ENCODE peak calls at places on chromosomes 12 and 14, in eight cellular contexts. S is PC-3, A is mammary epithelial cell, K is GM23248, G is IMR-90, I is neural progenitor cell, O is trophoblast cell, F is GM23338. N is an unnamed sample.

GRCh38 chr12:50050410-50051280 is 6.8 kb upstream of the ASIC1 start:
- DNase-seq in S (no peak), F (peak; percentile 78), O (no peak), A (no peak), I (peak; percentile 77), G (peak; percentile 47), K (peak; percentile 75), N (peak; percentile 76)

GRCh38 chr12:133080619-133081407 is at the start of gene ZNF140:
- DNase-seq in K (peak; percentile 99), G (peak; percentile 96), I (peak; percentile 99), O (peak; percentile 97), S (peak; percentile 44), A (peak; percentile 94), F (peak; percentile 99), N (peak; percentile 98)

GRCh38 chr12:47307680-47308399 is 228.1 kb upstream of the AMIGO2 start:
- DNase-seq in I (peak; percentile 68), O (peak; percentile 29), G (peak; percentile 73), S (peak; percentile 84), A (peak; percentile 65), F (peak; percentile 75), K (peak; percentile 70), N (peak; percentile 64)

GRCh38 chr12:89211456-89211855 is 140.8 kb downstream of the DUSP6 start:
- DNase-seq in S (peak; percentile 29), I (no peak), O (no peak), K (peak; percentile 63), A (peak; percentile 38), F (no peak), G (peak; percentile 41), N (no peak)

GRCh38 chr12:111451649-111452129 is 46.0 kb downstream of the SH2B3 start:
- DNase-seq in F (peak; percentile 52), K (peak; percentile 67), I (peak; percentile 39), A (peak; percentile 26), S (peak; percentile 72), O (no peak), G (peak; percentile 59), N (peak; percentile 58)

GRCh38 chr12:116346222-116346621 is 68.7 kb upstream of the MED13L start:
- DNase-seq in G (no peak), F (no peak), O (no peak), I (peak; percentile 81), K (no peak), S (no peak), A (no peak), N (no peak)

GRCh38 chr12:111438501-111438900 is 32.8 kb downstream of the SH2B3 start:
- DNase-seq in K (peak; percentile 56), G (peak; percentile 51), F (peak; percentile 37), I (peak; percentile 21), O (no peak), A (peak; percentile 61), S (peak; percentile 23), N (peak; percentile 54)

GRCh38 chr14:54447231-54447692 is 6.1 kb upstream of the CNIH1 start:
- DNase-seq in F (no peak), S (peak; percentile 94), O (peak; percentile 39), A (peak; percentile 79), K (peak; percentile 86), I (no peak), G (peak; percentile 52), N (peak; percentile 69)

GRCh38 chr12:94972795-94973194 is 30.7 kb downstream of the NDUFA12 start:
- DNase-seq in S (no peak), I (no peak), O (no peak), K (no peak), F (no peak), A (no peak), G (no peak), N (no peak)

GRCh38 chr14:58196198-58196597 is 3.8 kb upstream of the ACTR10 start:
- DNase-seq in G (no peak), S (no peak), O (no peak), K (no peak), F (no peak), I (no peak), A (no peak), N (no peak)
- H2AFZ ChIP-seq in G (no peak overlapping the region), S (no peak overlapping the region), O (no peak overlapping the region), K (no peak overlapping the region), F (no peak overlapping the region), I (no peak overlapping the region), A (no peak overlapping the region), N (no peak overlapping the region)

DNA sequence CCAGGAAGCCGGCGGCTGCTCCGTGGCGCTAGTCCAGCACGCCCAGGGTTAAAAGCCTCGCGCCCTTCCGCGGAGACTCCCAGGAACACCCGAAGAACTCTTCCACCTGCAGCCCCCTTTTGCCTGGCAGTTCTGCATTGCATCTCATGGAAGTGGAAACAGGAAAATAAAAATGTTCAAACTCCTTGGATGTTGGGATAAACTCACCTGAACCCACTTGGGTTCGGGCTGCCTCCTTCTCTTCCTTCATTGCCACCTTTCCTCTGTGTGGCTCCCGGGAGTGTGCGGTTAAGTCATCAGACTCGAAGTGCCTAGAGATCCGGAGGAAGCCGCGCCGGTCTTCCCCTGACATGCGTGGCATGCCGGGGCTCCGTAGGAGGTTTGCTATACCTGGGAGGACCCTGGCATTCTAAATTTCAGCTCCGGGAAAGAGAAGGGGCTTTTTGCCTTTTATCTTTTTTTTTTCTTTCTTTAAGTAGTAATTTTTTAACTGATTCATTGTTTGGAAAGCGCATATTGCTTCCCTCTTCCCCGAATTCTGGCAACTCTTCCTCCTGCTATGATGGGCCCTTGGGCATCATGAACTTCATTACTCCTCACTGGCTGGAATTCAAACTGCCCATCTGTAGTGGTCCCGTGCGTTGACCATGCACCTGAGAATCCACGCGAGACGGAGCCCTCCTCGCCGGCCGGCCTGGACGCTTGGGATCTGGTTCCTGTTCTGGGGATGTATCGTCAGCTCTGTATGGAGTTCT is 931.5 kb downstream of the DIO2 start:
- DNase-seq in K (peak; percentile 12), G (peak; percentile 10), S (peak; percentile 40), O (peak; percentile 17), A (peak; percentile 1), F (peak; percentile 27), I (peak; percentile 41), N (peak; percentile 42)
- H2AFZ ChIP-seq in K (peak overlapping the region; percentile 73), G (peak overlapping the region; percentile 97), S (peak overlapping the region; percentile 93), O (no peak overlapping the region), A (peak overlapping the region; percentile 83), F (peak overlapping the region; percentile 81), I (peak overlapping the region; percentile 30), N (peak overlapping the region; percentile 90)

DNA sequence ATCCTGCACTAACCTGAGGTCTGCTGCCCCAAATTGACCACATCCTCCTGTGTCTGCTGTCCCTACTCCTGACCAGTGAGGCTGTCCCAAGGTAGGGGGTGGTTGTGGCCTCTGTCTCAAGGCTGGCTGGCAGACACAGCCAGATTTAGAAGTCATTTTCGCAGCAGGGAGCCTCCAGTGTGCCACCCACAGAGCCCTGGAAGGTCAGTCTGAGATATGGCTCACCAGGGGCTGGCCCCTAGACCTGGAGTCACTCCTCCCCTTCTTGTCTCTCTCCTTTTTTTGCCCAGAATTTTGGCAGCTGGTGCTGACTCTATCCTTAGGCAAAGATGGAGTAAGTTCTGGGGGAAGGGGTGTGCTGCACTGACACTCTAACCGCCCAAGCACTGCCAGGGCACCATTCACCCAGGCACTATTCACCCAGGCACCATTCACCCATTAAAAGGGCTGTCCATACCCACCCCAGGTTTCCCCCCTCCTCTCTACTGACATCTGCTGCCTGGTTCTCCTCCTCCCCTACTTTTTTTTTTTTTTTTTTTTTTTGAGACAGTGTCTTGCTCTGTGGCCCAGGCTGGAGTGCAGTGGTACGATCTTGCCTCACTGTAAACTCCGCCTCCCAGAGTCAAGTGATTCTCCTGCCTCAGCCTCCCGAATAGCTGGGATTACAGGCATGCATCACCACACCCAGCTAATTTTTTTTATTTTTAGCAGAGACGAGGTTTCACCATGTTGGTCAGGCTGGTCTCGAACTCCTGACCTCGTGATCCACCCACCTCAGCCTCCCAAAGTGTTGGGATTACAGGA is 7.7 kb downstream of the DDN start:
- DNase-seq in O (no peak), K (no peak), I (no peak), A (no peak), G (no peak), F (no peak), S (no peak), N (no peak)
- H2AFZ ChIP-seq in O (no peak overlapping the region), K (no peak overlapping the region), I (no peak overlapping the region), A (no peak overlapping the region), G (no peak overlapping the region), F (no peak overlapping the region), S (no peak overlapping the region), N (no peak overlapping the region)

GRCh38 chr12:131347345-131347714 is 363.6 kb upstream of the SFSWAP start:
- DNase-seq in S (no peak), O (no peak), I (no peak), G (no peak), K (no peak), F (no peak), A (no peak), N (no peak)
- H2AFZ ChIP-seq in S (no peak overlapping the region), O (no peak overlapping the region), I (no peak overlapping the region), G (no peak overlapping the region), K (no peak overlapping the region), F (no peak overlapping the region), A (no peak overlapping the region), N (no peak overlapping the region)

N was measured in hepatocyte.